ENCODE peak calls at places on chromosome 12, in seven cellular contexts. B is NCI-H1092 treated with DMSO at 0.1 percent for 48 hours; L is AG08396; H is HCEC 1CT; K is stimulated activated CD4-positive, alpha-beta T cell treated with anti-CD3 and anti-CD28 coated beads, Interleukin-2, amount 100 ng/mL, for 24 hours; J is ovary; P is NCI-H460. Z is an unnamed sample.

GRCh38 chr12:32535260-32535999 is 136.1 kb downstream of the FGD4 start:
- DNase-seq in B (peak), L (peak), H (peak), K (no peak), J (peak), P (peak), Z (peak)

GRCh38 chr12:24997970-24998582 is 49.2 kb upstream of the BCAT1 start:
- DNase-seq in B (no peak), L (peak), H (peak), K (no peak), J (no peak), P (no peak), Z (no peak)

GRCh38 chr12:17976202-17976601 is 113.8 kb downstream of the RERGL start:
- DNase-seq in B (no peak), L (no peak), H (peak), K (no peak), J (no peak), P (no peak), Z (no peak)

GRCh38 chr12:84772281-84772680 is 140.3 kb downstream of the SLC6A15 start:
- DNase-seq in B (no peak), L (no peak), H (peak), K (no peak), J (no peak), P (no peak), Z (no peak)

GRCh38 chr12:63308701-63309100 is 157.7 kb upstream of the AVPR1A start:
- DNase-seq in B (no peak), L (no peak), H (no peak), K (no peak), J (no peak), P (no peak), Z (no peak)

GRCh38 chr12:80701388-80701787 is 6.0 kb upstream of the MYF6 start:
- DNase-seq in B (no peak), L (no peak), H (peak), K (no peak), J (no peak), P (no peak), Z (no peak)

GRCh38 chr12:1810201-1810930 is 10.0 kb upstream of the LRTM2 start:
- DNase-seq in B (no peak), L (no peak), H (no peak), K (no peak), J (no peak), P (no peak), Z (no peak)

GRCh38 chr12:117643971-117644370 is 282.5 kb upstream of the NOS1 start:
- DNase-seq in B (no peak), L (no peak), H (no peak), K (no peak), J (no peak), P (no peak), Z (no peak)

GRCh38 chr12:120474092-120474960 is 4.8 kb upstream of the SRSF9 start:
- DNase-seq in B (no peak), L (peak), H (peak), K (no peak), J (no peak), P (no peak), Z (no peak)

GRCh38 chr12:70646850-70647249 is 9.6 kb upstream of the PTPRB start:
- DNase-seq in B (no peak), L (no peak), H (peak), K (no peak), J (no peak), P (no peak), Z (no peak)

GRCh38 chr12:72511493-72511892 is 239.3 kb downstream of the TRHDE start:
- DNase-seq in B (no peak), L (no peak), H (no peak), K (no peak), J (no peak), P (no peak), Z (no peak)

GRCh38 chr12:110600254-110600653 is 13.7 kb upstream of the TCTN1 start:
- DNase-seq in B (no peak), L (peak), H (peak), K (no peak), J (no peak), P (peak), Z (no peak)

GRCh38 chr12:16281157-16281556 is 3.7 kb upstream of the SLC15A5 start:
- DNase-seq in B (no peak), L (no peak), H (peak), K (no peak), J (no peak), P (peak), Z (no peak)

GRCh38 chr12:104582739-104583138 is 126.0 kb downstream of the CHST11 start:
- DNase-seq in B (no peak), L (no peak), H (no peak), K (no peak), J (no peak), P (no peak), Z (no peak)

GRCh38 chr12:42684171-42685071 is 94.9 kb upstream of the PRICKLE1 start:
- DNase-seq in B (no peak), L (no peak), H (peak), K (no peak), J (no peak), P (peak), Z (no peak)

GRCh38 chr12:4417471-4417870 is 28.1 kb downstream of the FGF6 start:
- DNase-seq in B (no peak), L (no peak), H (no peak), K (no peak), J (no peak), P (no peak), Z (no peak)

GRCh38 chr12:25017336-25017735 is 68.4 kb upstream of the BCAT1 start:
- DNase-seq in B (no peak), L (no peak), H (peak), K (no peak), J (no peak), P (no peak), Z (no peak)

GRCh38 chr12:45547132-45547531 is 182.4 kb upstream of the ARID2 start:
- DNase-seq in B (no peak), L (no peak), H (no peak), K (no peak), J (no peak), P (no peak), Z (no peak)

GRCh38 chr12:101166866-101167265 is 43.2 kb downstream of the SLC5A8 start:
- DNase-seq in B (no peak), L (no peak), H (no peak), K (no peak), J (no peak), P (no peak), Z (no peak)

GRCh38 chr12:3533703-3534386 is 42.8 kb downstream of the PRMT8 start:
- DNase-seq in B (peak), L (no peak), H (peak), K (no peak), J (peak), P (no peak), Z (no peak)

GRCh38 chr12:22408605-22409004 is 74.1 kb upstream of the ST8SIA1 start:
- DNase-seq in B (no peak), L (no peak), H (no peak), K (no peak), J (no peak), P (no peak), Z (no peak)

GRCh38 chr12:54759751-54760150 is 94.6 kb upstream of the MUCL1 start:
- DNase-seq in B (peak), L (peak), H (peak), K (no peak), J (no peak), P (peak), Z (no peak)

GRCh38 chr12:78457951-78458350 is 406.6 kb upstream of the SYT1 start:
- DNase-seq in B (no peak), L (no peak), H (peak), K (no peak), J (no peak), P (peak), Z (no peak)

GRCh38 chr12:31234053-31234835 is 91.7 kb downstream of the SINHCAF start:
- DNase-seq in B (peak), L (no peak), H (no peak), K (no peak), J (no peak), P (no peak), Z (no peak)

GRCh38 chr12:19527876-19528275 is 88.6 kb downstream of the AEBP2 start:
- DNase-seq in B (no peak), L (no peak), H (no peak), K (no peak), J (no peak), P (no peak), Z (no peak)

GRCh38 chr12:57816855-57817151 is 1.7 kb downstream of the AVIL start:
- DNase-seq in B (no peak), L (no peak), H (no peak), K (no peak), J (no peak), P (no peak), Z (no peak)

GRCh38 chr12:30447061-30447750 is 248.5 kb downstream of the IPO8 start:
- DNase-seq in B (no peak), L (no peak), H (peak), K (no peak), J (no peak), P (no peak), Z (no peak)

GRCh38 chr12:34603382-34604035 is 581.2 kb downstream of the ALG10 start:
- DNase-seq in B (no peak), L (no peak), H (no peak), K (no peak), J (no peak), P (no peak), Z (no peak)

GRCh38 chr12:70657621-70658286 is 20.5 kb upstream of the PTPRB start:
- DNase-seq in B (no peak), L (no peak), H (no peak), K (no peak), J (no peak), P (no peak), Z (no peak)

GRCh38 chr12:94380507-94380906 is 79.2 kb downstream of the CEP83 start:
- DNase-seq in B (no peak), L (no peak), H (no peak), K (no peak), J (no peak), P (no peak), Z (no peak)

GRCh38 chr12:18304609-18305008 is 43.3 kb downstream of the PIK3C2G start:
- DNase-seq in B (no peak), L (no peak), H (no peak), K (no peak), J (no peak), P (no peak), Z (no peak)

GRCh38 chr12:21566223-21566906 is 38.3 kb downstream of the GYS2 start:
- DNase-seq in B (no peak), L (no peak), H (no peak), K (no peak), J (no peak), P (no peak), Z (no peak)

GRCh38 chr12:11638271-11638916 is 11.1 kb upstream of the ETV6 start:
- DNase-seq in B (no peak), L (no peak), H (peak), K (no peak), J (no peak), P (no peak), Z (no peak)

GRCh38 chr12:50032516-50033316 is 7.4 kb upstream of the RACGAP1 start:
- DNase-seq in B (no peak), L (no peak), H (no peak), K (no peak), J (no peak), P (no peak), Z (peak)

GRCh38 chr12:49092086-49092815 is 2.4 kb downstream of the DHH start:
- DNase-seq in B (no peak), L (peak), H (no peak), K (peak), J (peak), P (peak), Z (no peak)

GRCh38 chr12:69330475-69331473 is 17.4 kb upstream of the LYZ start:
- DNase-seq in B (peak), L (no peak), H (no peak), K (peak), J (peak), P (no peak), Z (peak)

GRCh38 chr12:107254258-107254856 is 161.0 kb upstream of the CRY1 start:
- DNase-seq in B (no peak), L (no peak), H (no peak), K (no peak), J (no peak), P (no peak), Z (no peak)

GRCh38 chr12:77089701-77090220 is 24.4 kb upstream of the E2F7 start:
- DNase-seq in B (no peak), L (no peak), H (no peak), K (no peak), J (no peak), P (no peak), Z (no peak)

Z was measured in right lobe of liver.